ENCODE peak calls at places on chromosome 5, in ten cellular contexts. L is adipocyte; W is MM.1S; F is right cardiac atrium; K is mammary epithelial cell; I is CD8-positive, alpha-beta memory T cell; Z is fibroblast of lung; V is brain microvascular endothelial cell; Q is DND-41; E is fibroblast of mammary gland. P is an unnamed sample.

GRCh38 chr5:170611446-170612088 is 107.7 kb downstream of the KCNIP1 start:
- DNase-seq in L (peak; percentile 18), W (no peak), F (no peak), K (no peak), I (no peak), Z (no peak), V (peak; percentile 16), Q (no peak), E (no peak), P (peak; percentile 21)

GRCh38 chr5:34570721-34571379 is 85.3 kb upstream of the RAI14 start:
- DNase-seq in L (peak; percentile 78), W (no peak), F (no peak), K (peak; percentile 16), I (no peak), Z (peak; percentile 72), V (peak; percentile 74), Q (no peak), E (peak; percentile 90), P (peak; percentile 56)

GRCh38 chr5:91499943-91500531 is 116.9 kb upstream of the ARRDC3 start:
- DNase-seq in L (peak; percentile 88), W (peak; percentile 54), F (no peak), K (peak; percentile 29), I (peak; percentile 45), Z (peak; percentile 76), V (peak; percentile 12), Q (no peak), E (peak; percentile 65), P (no peak)

GRCh38 chr5:110769282-110769681 is 30.5 kb downstream of the SLC25A46 start:
- DNase-seq in L (peak; percentile 95), W (no peak), F (no peak), K (peak; percentile 35), I (no peak), Z (peak; percentile 90), V (peak; percentile 44), Q (no peak), E (peak; percentile 84), P (peak; percentile 18)

GRCh38 chr5:142512680-142513042 is 173.2 kb downstream of the FGF1 start:
- DNase-seq in L (peak; percentile 27), W (no peak), F (no peak), K (peak; percentile 31), I (no peak), Z (peak; percentile 69), V (peak; percentile 47), Q (no peak), E (peak; percentile 51), P (peak; percentile 9)

GRCh38 chr5:68252678-68253520 is 37.3 kb downstream of the PIK3R1 start:
- DNase-seq in L (peak; percentile 84), W (peak; percentile 55), F (peak; percentile 48), K (peak; percentile 59), I (no peak), Z (peak; percentile 85), V (peak; percentile 67), Q (peak; percentile 61), E (peak; percentile 85), P (peak; percentile 46)

GRCh38 chr5:124162782-124163532 is 583.5 kb downstream of the ZNF608 start:
- DNase-seq in L (peak; percentile 22), W (no peak), F (peak; percentile 28), K (peak; percentile 9), I (peak; percentile 18), Z (no peak), V (peak; percentile 27), Q (peak; percentile 80), E (peak; percentile 39), P (peak; percentile 13)

GRCh38 chr5:16707168-16707868 is 90.5 kb upstream of the RETREG1 start:
- DNase-seq in L (no peak), W (no peak), F (no peak), K (no peak), I (no peak), Z (no peak), V (no peak), Q (no peak), E (no peak), P (no peak)

GRCh38 chr5:53825016-53825415 is 264.6 kb downstream of the NDUFS4 start:
- DNase-seq in L (no peak), W (no peak), F (no peak), K (no peak), I (no peak), Z (no peak), V (no peak), Q (no peak), E (no peak), P (no peak)

GRCh38 chr5:154945695-154946301 is 4.9 kb downstream of the MRPL22 start:
- DNase-seq in L (peak; percentile 65), W (no peak), F (no peak), K (no peak), I (peak; percentile 11), Z (peak; percentile 42), V (no peak), Q (no peak), E (peak; percentile 43), P (no peak)

GRCh38 chr5:159518361-159518760 is 188.1 kb upstream of the IL12B start:
- DNase-seq in L (peak; percentile 61), W (no peak), F (no peak), K (no peak), I (no peak), Z (no peak), V (no peak), Q (no peak), E (no peak), P (peak; percentile 70)

GRCh38 chr5:113119271-113119924 is 142.8 kb downstream of the DCP2 start:
- DNase-seq in L (no peak), W (no peak), F (peak; percentile 76), K (no peak), I (no peak), Z (peak; percentile 42), V (no peak), Q (no peak), E (peak; percentile 55), P (no peak)

GRCh38 chr5:114362197-114362976 is 517 bp downstream of the KCNN2 start:
- DNase-seq in L (peak; percentile 58), W (peak; percentile 60), F (peak; percentile 9), K (peak; percentile 1), I (no peak), Z (peak; percentile 46), V (no peak), Q (no peak), E (peak; percentile 2), P (peak; percentile 26)

GRCh38 chr5:114363837-114364236 is 2.0 kb downstream of the KCNN2 start:
- DNase-seq in L (no peak), W (no peak), F (no peak), K (no peak), I (no peak), Z (no peak), V (no peak), Q (no peak), E (no peak), P (no peak)

GRCh38 chr5:114360816-114361723 is 800 bp upstream of the KCNN2 start:
- DNase-seq in L (peak; percentile 51), W (peak; percentile 55), F (peak; percentile 15), K (no peak), I (no peak), Z (peak; percentile 45), V (no peak), Q (no peak), E (no peak), P (peak; percentile 13)

GRCh38 chr5:114361724-114362196 is at the start of gene KCNN2:
- DNase-seq in L (peak; percentile 78), W (peak; percentile 94), F (peak; percentile 75), K (peak; percentile 39), I (no peak), Z (peak; percentile 93), V (peak; percentile 12), Q (no peak), E (peak; percentile 17), P (peak; percentile 64)

GRCh38 chr5:114362977-114363721 is 1.3 kb downstream of the KCNN2 start:
- DNase-seq in L (peak; percentile 51), W (no peak), F (no peak), K (peak; percentile 9), I (no peak), Z (peak; percentile 44), V (no peak), Q (no peak), E (no peak), P (peak; percentile 18)
- H3K4me3 ChIP-seq in L (no peak overlapping the region), W (peak overlapping the region; percentile 96), F (peak overlapping the region; percentile 30), K (no peak overlapping the region), I (no peak overlapping the region), Z (peak overlapping the region; percentile 58), V (peak overlapping the region; percentile 15), Q (no peak overlapping the region), E (no peak overlapping the region), P (no peak overlapping the region)

GRCh38 chr5:38465702-38466443 is 90.6 kb downstream of the LIFR start:
- DNase-seq in L (no peak), W (no peak), F (no peak), K (peak; percentile 18), I (no peak), Z (no peak), V (no peak), Q (no peak), E (no peak), P (no peak)
- H3K4me3 ChIP-seq in L (peak overlapping the region; percentile 2), W (no peak overlapping the region), F (no peak overlapping the region), K (no peak overlapping the region), I (no peak overlapping the region), Z (no peak overlapping the region), V (no peak overlapping the region), Q (no peak overlapping the region), E (no peak overlapping the region), P (no peak overlapping the region)

GRCh38 chr5:60487466-60487865 is 212.5 kb downstream of the DEPDC1B start:
- DNase-seq in L (no peak), W (no peak), F (no peak), K (peak; percentile 28), I (no peak), Z (no peak), V (peak; percentile 21), Q (no peak), E (peak; percentile 13), P (no peak)
- H3K4me3 ChIP-seq in L (no peak overlapping the region), W (no peak overlapping the region), F (no peak overlapping the region), K (no peak overlapping the region), I (no peak overlapping the region), Z (no peak overlapping the region), V (no peak overlapping the region), Q (no peak overlapping the region), E (no peak overlapping the region), P (no peak overlapping the region)

DNA sequence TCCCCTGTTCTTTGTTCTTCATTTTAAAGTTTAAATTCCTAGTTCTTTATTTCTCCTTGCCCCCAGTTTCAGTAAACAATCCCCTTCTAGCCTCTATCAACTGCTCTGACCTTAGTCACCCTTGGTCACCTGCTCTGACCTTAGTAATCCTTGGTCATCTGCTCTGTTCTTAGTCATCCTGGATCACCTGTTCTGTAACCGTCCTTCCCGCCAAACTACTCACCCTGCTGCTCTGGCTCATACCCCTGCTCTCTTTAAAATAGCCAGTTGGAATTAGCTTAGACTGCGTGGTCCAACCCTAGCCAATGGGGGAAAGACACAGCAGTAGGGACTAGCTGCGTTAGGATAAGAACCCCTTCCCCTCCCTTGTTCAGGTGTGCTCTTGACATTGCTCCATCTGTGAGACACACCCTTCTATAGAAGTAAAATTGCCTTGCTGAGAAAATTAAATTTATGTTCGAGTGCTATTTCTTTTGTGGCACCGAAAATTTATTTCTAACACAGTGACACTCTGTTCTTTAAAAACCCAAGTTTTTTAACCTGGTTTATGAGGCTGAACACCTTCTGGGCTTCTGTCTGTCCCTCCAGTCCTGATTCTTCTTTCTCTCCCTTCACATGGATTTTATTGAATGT is 3.8 kb downstream of the PRRC1 start:
- DNase-seq in L (no peak), W (no peak), F (no peak), K (no peak), I (no peak), Z (no peak), V (no peak), Q (no peak), E (peak; percentile 8), P (no peak)
- H3K4me3 ChIP-seq in L (peak overlapping the region; percentile 24), W (no peak overlapping the region), F (no peak overlapping the region), K (no peak overlapping the region), I (no peak overlapping the region), Z (no peak overlapping the region), V (no peak overlapping the region), Q (no peak overlapping the region), E (no peak overlapping the region), P (no peak overlapping the region)

GRCh38 chr5:10441083-10441991 is at the start of gene ROPN1L:
- DNase-seq in L (peak; percentile 94), W (peak; percentile 88), F (peak; percentile 87), K (peak; percentile 87), I (peak; percentile 77), Z (peak; percentile 86), V (peak; percentile 68), Q (peak; percentile 79), E (peak; percentile 77), P (peak; percentile 90)
- H3K4me3 ChIP-seq in L (peak within 1 kb of the TSS; percentile 90), W (peak within 1 kb of the TSS; percentile 72), F (peak within 1 kb of the TSS; percentile 54), K (peak within 1 kb of the TSS; percentile 67), I (peak within 1 kb of the TSS; percentile 79), Z (peak within 1 kb of the TSS; percentile 63), V (peak within 1 kb of the TSS; percentile 69), Q (peak within 1 kb of the TSS; percentile 44), E (peak within 1 kb of the TSS; percentile 70), P (peak within 1 kb of the TSS; percentile 57)